ENCODE peak calls at places on chromosome 13, in four cellular contexts. One of them, this sample, is unnamed.

GRCh38 chr13:22141636-22142035 is 470.8 kb downstream of the FGF9 start:
- DNase-seq in OCI-LY7: no peak
- DNase-seq in endodermal cell: no peak
- DNase-seq in transverse colon: no peak
- DNase-seq in this sample: no peak

GRCh38 chr13:49495783-49496762 is at the start of gene PHF11:
- DNase-seq in endodermal cell: peak
- DNase-seq in transverse colon: peak
- DNase-seq in OCI-LY7: peak
- DNase-seq in this sample: peak

GRCh38 chr13:42991892-42992584 is at the start of gene EPSTI1:
- DNase-seq in OCI-LY7: peak
- DNase-seq in endodermal cell: peak
- DNase-seq in transverse colon: peak
- DNase-seq in this sample: peak

GRCh38 chr13:112450567-112451240 is 74.5 kb downstream of the SPACA7 start:
- DNase-seq in transverse colon: no peak
- DNase-seq in endodermal cell: no peak
- DNase-seq in OCI-LY7: no peak
- DNase-seq in this sample: peak

GRCh38 chr13:105814902-105815250 is 720.6 kb downstream of the EFNB2 start:
- DNase-seq in endodermal cell: no peak
- DNase-seq in OCI-LY7: no peak
- DNase-seq in transverse colon: no peak
- DNase-seq in this sample: no peak

GRCh38 chr13:85970727-85971126 is 171.5 kb upstream of the SLITRK6 start:
- DNase-seq in transverse colon: no peak
- DNase-seq in OCI-LY7: no peak
- DNase-seq in endodermal cell: no peak
- DNase-seq in this sample: no peak

GRCh38 chr13:75384881-75385707 is 96.9 kb downstream of the TBC1D4 start:
- DNase-seq in transverse colon: no peak
- DNase-seq in endodermal cell: no peak
- DNase-seq in OCI-LY7: peak
- DNase-seq in this sample: no peak

GRCh38 chr13:63614874-63615612 is 2199.4 kb upstream of the PCDH20 start:
- DNase-seq in endodermal cell: no peak
- DNase-seq in transverse colon: no peak
- DNase-seq in OCI-LY7: no peak
- DNase-seq in this sample: no peak

GRCh38 chr13:39565036-39565949 is 37.7 kb downstream of the LHFPL6 start:
- DNase-seq in endodermal cell: peak
- DNase-seq in OCI-LY7: no peak
- DNase-seq in transverse colon: no peak
- DNase-seq in this sample: no peak

GRCh38 chr13:93243375-93244063 is 16.9 kb downstream of the GPC6 start:
- DNase-seq in endodermal cell: no peak
- DNase-seq in transverse colon: no peak
- DNase-seq in OCI-LY7: no peak
- DNase-seq in this sample: no peak

GRCh38 chr13:66780814-66781213 is 449.3 kb downstream of the PCDH9 start:
- DNase-seq in endodermal cell: no peak
- DNase-seq in OCI-LY7: no peak
- DNase-seq in transverse colon: no peak
- DNase-seq in this sample: no peak

GRCh38 chr13:113545931-113546516 is 38.5 kb upstream of the TFDP1 start:
- DNase-seq in transverse colon: peak
- DNase-seq in OCI-LY7: no peak
- DNase-seq in endodermal cell: no peak
- DNase-seq in this sample: no peak
- TF ChIP-seq CTCF in transverse colon: no peak
- TF ChIP-seq CTCF in OCI-LY7: no peak
- TF ChIP-seq CTCF in endodermal cell: no peak
- TF ChIP-seq CTCF in this sample: no peak

GRCh38 chr13:111288276-111288675 is 32.2 kb upstream of the TEX29 start:
- DNase-seq in OCI-LY7: no peak
- DNase-seq in transverse colon: no peak
- DNase-seq in endodermal cell: no peak
- DNase-seq in this sample: no peak

GRCh38 chr13:111283991-111284390 is 36.5 kb upstream of the TEX29 start:
- DNase-seq in transverse colon: no peak
- DNase-seq in OCI-LY7: no peak
- DNase-seq in endodermal cell: peak
- DNase-seq in this sample: no peak

GRCh38 chr13:111287201-111287600 is 33.2 kb upstream of the TEX29 start:
- DNase-seq in OCI-LY7: no peak
- DNase-seq in transverse colon: no peak
- DNase-seq in endodermal cell: no peak
- DNase-seq in this sample: no peak

GRCh38 chr13:111284579-111284978 is 35.9 kb upstream of the TEX29 start:
- DNase-seq in transverse colon: no peak
- DNase-seq in OCI-LY7: no peak
- DNase-seq in endodermal cell: no peak
- DNase-seq in this sample: no peak

DNA sequence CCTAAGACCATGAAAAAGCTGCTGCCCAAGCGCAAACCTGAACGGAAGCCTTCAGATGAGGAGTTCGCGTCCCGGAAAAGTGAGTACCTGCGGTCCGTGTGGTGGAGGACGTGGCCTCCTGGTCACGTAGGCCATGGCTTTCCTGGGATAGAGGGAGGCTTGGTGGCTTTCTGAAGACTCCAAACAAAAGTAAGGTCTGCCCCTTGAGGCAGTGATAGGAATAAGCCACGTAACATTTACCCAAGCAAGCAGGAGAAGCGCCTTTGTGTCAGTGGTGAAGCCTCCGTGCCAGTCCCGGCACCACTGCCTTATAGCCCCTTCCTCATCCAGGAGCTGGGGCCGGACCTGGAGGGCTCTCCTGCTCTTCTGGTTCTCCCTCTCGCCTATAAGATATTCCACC is 34.3 kb upstream of the TEX29 start:
- DNase-seq in transverse colon: no peak
- DNase-seq in endodermal cell: no peak
- DNase-seq in OCI-LY7: no peak
- DNase-seq in this sample: no peak
- TF ChIP-seq CTCF in transverse colon: no peak
- TF ChIP-seq CTCF in endodermal cell: peak
- TF ChIP-seq CTCF in OCI-LY7: no peak
- TF ChIP-seq CTCF in this sample: no peak

GRCh38 chr13:111047326-111047725 is 67.8 kb upstream of the ARHGEF7 start:
- DNase-seq in transverse colon: no peak
- DNase-seq in OCI-LY7: no peak
- DNase-seq in endodermal cell: no peak
- DNase-seq in this sample: no peak

GRCh38 chr13:111044087-111044830 is 70.9 kb upstream of the ARHGEF7 start:
- DNase-seq in OCI-LY7: no peak
- DNase-seq in transverse colon: no peak
- DNase-seq in endodermal cell: no peak
- DNase-seq in this sample: no peak

GRCh38 chr13:111045170-111045569 is 69.9 kb upstream of the ARHGEF7 start:
- DNase-seq in OCI-LY7: no peak
- DNase-seq in endodermal cell: no peak
- DNase-seq in transverse colon: no peak
- DNase-seq in this sample: no peak

GRCh38 chr13:111048387-111048786 is 66.7 kb upstream of the ARHGEF7 start:
- DNase-seq in OCI-LY7: no peak
- DNase-seq in transverse colon: no peak
- DNase-seq in endodermal cell: no peak
- DNase-seq in this sample: no peak

GRCh38 chr13:111046590-111047141 is 68.4 kb upstream of the ARHGEF7 start:
- DNase-seq in endodermal cell: no peak
- DNase-seq in transverse colon: no peak
- DNase-seq in OCI-LY7: no peak
- DNase-seq in this sample: peak
- TF ChIP-seq CTCF in endodermal cell: peak
- TF ChIP-seq CTCF in transverse colon: peak
- TF ChIP-seq CTCF in OCI-LY7: peak
- TF ChIP-seq CTCF in this sample: peak

GRCh38 chr13:48068036-48068435 is 26.9 kb downstream of the MED4 start:
- DNase-seq in transverse colon: no peak
- DNase-seq in OCI-LY7: no peak
- DNase-seq in endodermal cell: no peak
- DNase-seq in this sample: no peak
- TF ChIP-seq CTCF in transverse colon: no peak
- TF ChIP-seq CTCF in OCI-LY7: peak
- TF ChIP-seq CTCF in endodermal cell: peak
- TF ChIP-seq CTCF in this sample: no peak

GRCh38 chr13:23375007-23375971 is 58.2 kb downstream of the SACS start:
- DNase-seq in transverse colon: peak
- DNase-seq in endodermal cell: peak
- DNase-seq in OCI-LY7: peak
- DNase-seq in this sample: peak
- TF ChIP-seq CTCF in transverse colon: no peak
- TF ChIP-seq CTCF in endodermal cell: peak
- TF ChIP-seq CTCF in OCI-LY7: peak
- TF ChIP-seq CTCF in this sample: no peak

DNA sequence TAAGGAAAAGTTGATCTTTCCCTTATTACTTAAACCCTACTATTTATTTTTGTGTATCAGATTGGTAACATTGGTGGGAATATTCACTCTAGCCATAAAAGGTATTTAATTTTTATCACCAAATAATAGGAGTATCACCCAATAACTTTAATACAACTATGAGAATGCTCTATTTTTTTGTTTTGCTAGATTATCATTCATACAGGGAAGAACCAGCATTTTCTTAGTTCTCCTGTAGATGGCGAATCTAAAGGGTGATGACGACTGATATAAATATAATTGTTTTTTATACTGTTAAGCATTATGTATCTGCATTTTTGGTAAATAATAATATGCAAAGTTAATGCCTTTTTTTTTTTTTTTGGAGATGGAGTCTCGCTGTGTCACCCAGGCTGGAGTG is 7.9 kb upstream of the FRY start:
- DNase-seq in endodermal cell: no peak
- DNase-seq in OCI-LY7: no peak
- DNase-seq in transverse colon: no peak
- DNase-seq in this sample: no peak
- TF ChIP-seq CTCF in endodermal cell: peak
- TF ChIP-seq CTCF in OCI-LY7: peak
- TF ChIP-seq CTCF in transverse colon: no peak
- TF ChIP-seq CTCF in this sample: no peak

GRCh38 chr13:109275848-109276247 is 510.5 kb downstream of the IRS2 start:
- DNase-seq in transverse colon: peak
- DNase-seq in OCI-LY7: peak
- DNase-seq in endodermal cell: peak
- DNase-seq in this sample: no peak
- TF ChIP-seq CTCF in transverse colon: peak
- TF ChIP-seq CTCF in OCI-LY7: peak
- TF ChIP-seq CTCF in endodermal cell: peak
- TF ChIP-seq CTCF in this sample: no peak